ENCODE peak calls at places on chromosomes 7 and 10, in nine cellular contexts. N, B, U, Z, X, D, E, W and K are unnamed samples.

GRCh38 chr7:152760384-152761115 is 998 bp downstream of the ACTR3B start:
- DNase-seq in B (no peak), N (peak; percentile 2), Z (no peak), E (no peak), D (no peak), W (no peak), X (no peak), U (no peak), K (no peak)

GRCh38 chr10:113454341-113455061 is 98.4 kb upstream of the HABP2 start:
- DNase-seq in Z (no peak), W (peak; percentile 25), D (no peak), X (peak; percentile 56), E (peak; percentile 35), B (peak; percentile 46), N (peak; percentile 11), U (no peak), K (peak; percentile 58)

GRCh38 chr10:77104459-77104980 is 533.1 kb downstream of the KCNMA1 start:
- DNase-seq in U (no peak), X (no peak), D (no peak), W (no peak), Z (no peak), E (no peak), B (no peak), N (peak; percentile 67), K (no peak)

GRCh38 chr7:73363225-73364005 is 35.5 kb downstream of the FKBP6 start:
- DNase-seq in W (no peak), D (no peak), X (no peak), U (no peak), E (no peak), B (no peak), Z (no peak), N (no peak), K (no peak)

GRCh38 chr7:150875791-150876190 is 23.5 kb downstream of the AOC1 start:
- DNase-seq in D (no peak), Z (no peak), U (no peak), X (no peak), E (no peak), W (no peak), N (peak; percentile 9), B (no peak), K (no peak)

GRCh38 chr7:66380285-66380888 is 175.3 kb downstream of the TPST1 start:
- DNase-seq in Z (no peak), W (no peak), N (peak; percentile 90), E (no peak), U (no peak), X (no peak), B (no peak), D (no peak), K (no peak)

GRCh38 chr7:151838072-151838471 is 38.8 kb downstream of the PRKAG2 start:
- DNase-seq in N (no peak), B (no peak), Z (no peak), U (no peak), D (no peak), E (no peak), W (no peak), X (no peak), K (no peak)

GRCh38 chr10:44071479-44071878 is 313.4 kb downstream of the CXCL12 start:
- DNase-seq in N (peak; percentile 26), Z (no peak), B (no peak), E (no peak), D (no peak), W (no peak), X (no peak), U (no peak), K (no peak)